ENCODE peak calls at places on chromosomes 16 and 17, in four cellular contexts. W is omental fat pad; U is activated effector memory CD4-positive, alpha-beta T cell treated with anti-CD3 and anti-CD28 coated beads, Interleukin-2, amount 50 U/mL, for 16 hours; V is 8988T. M is an unnamed sample.

GRCh38 chr16:85746431-85747227 is 4.3 kb downstream of the C16orf74 start:
- DNase-seq in V (peak), W (no peak), U (no peak), M (peak)

GRCh38 chr17:19796457-19796856 is 48.4 kb upstream of the ALDH3A1 start:
- DNase-seq in V (no peak), W (no peak), U (no peak), M (no peak)

GRCh38 chr17:52155301-52155700 is 3.2 kb downstream of the CA10 start:
- DNase-seq in V (no peak), W (no peak), U (no peak), M (no peak)

GRCh38 chr17:1714488-1714979 is 4.4 kb upstream of the TLCD2 start:
- DNase-seq in V (peak), W (peak), U (peak), M (peak)

GRCh38 chr16:78473031-78473699 is 373.7 kb downstream of the WWOX start:
- DNase-seq in V (no peak), U (no peak), W (no peak), M (no peak)

GRCh38 chr16:80682435-80683070 is 121.8 kb downstream of the CDYL2 start:
- DNase-seq in U (no peak), V (no peak), W (no peak), M (no peak)

GRCh38 chr17:29630630-29631193 is 8.0 kb upstream of the CORO6 start:
- DNase-seq in W (no peak), V (no peak), U (no peak), M (no peak)

GRCh38 chr17:47810200-47810821 is 11.3 kb downstream of the OSBPL7 start:
- DNase-seq in U (peak), W (no peak), V (peak), M (no peak)

GRCh38 chr17:80649672-80650338 is 105.2 kb downstream of the RPTOR start:
- DNase-seq in V (peak), W (no peak), U (peak), M (no peak)

GRCh38 chr17:47694818-47695663 is 1.1 kb downstream of the TBKBP1 start:
- DNase-seq in V (peak), U (peak), W (peak), M (peak)